ENCODE peak calls at places on chromosomes 5 and 9, in six cellular contexts. One of them, this sample, is unnamed.
A peak's percentile ranks its signal among the peaks of the same experiment; 100 is the strongest.

GRCh38 chr5:157864067-157864466 is 5.1 kb upstream of the CLINT1 start:
- DNase-seq in lung: no peak
- DNase-seq in ACHN: no peak
- DNase-seq in EH: no peak
- DNase-seq in small intestine: no peak
- DNase-seq in fibroblast of lung: no peak
- DNase-seq in this sample: no peak

GRCh38 chr9:72592501-72593403 is 71.3 kb downstream of the TMC1 start:
- DNase-seq in ACHN: peak; percentile 49
- DNase-seq in lung: no peak
- DNase-seq in small intestine: peak; percentile 69
- DNase-seq in fibroblast of lung: peak; percentile 49
- DNase-seq in EH: peak; percentile 73
- DNase-seq in this sample: peak; percentile 59

GRCh38 chr5:38540348-38540747 is 16.1 kb downstream of the LIFR start:
- DNase-seq in fibroblast of lung: no peak
- DNase-seq in EH: no peak
- DNase-seq in ACHN: no peak
- DNase-seq in lung: peak; percentile 50
- DNase-seq in small intestine: no peak
- DNase-seq in this sample: no peak

GRCh38 chr5:128081111-128081865 is 2.3 kb upstream of the SLC12A2 start:
- DNase-seq in small intestine: peak; percentile 32
- DNase-seq in EH: peak; percentile 25
- DNase-seq in ACHN: peak; percentile 34
- DNase-seq in lung: no peak
- DNase-seq in fibroblast of lung: peak; percentile 12
- DNase-seq in this sample: peak; percentile 28

GRCh38 chr5:122429545-122430327 is 117.7 kb downstream of the SNCAIP start:
- DNase-seq in ACHN: no peak
- DNase-seq in EH: no peak
- DNase-seq in small intestine: no peak
- DNase-seq in fibroblast of lung: no peak
- DNase-seq in lung: no peak
- DNase-seq in this sample: no peak

GRCh38 chr9:99192786-99193465 is 28.8 kb downstream of the ALG2 start:
- DNase-seq in small intestine: no peak
- DNase-seq in EH: peak; percentile 17
- DNase-seq in lung: no peak
- DNase-seq in ACHN: peak; percentile 12
- DNase-seq in fibroblast of lung: peak; percentile 7
- DNase-seq in this sample: peak; percentile 44

GRCh38 chr5:167634432-167634831 is 657.0 kb upstream of the WWC1 start:
- DNase-seq in EH: peak; percentile 88
- DNase-seq in ACHN: no peak
- DNase-seq in lung: no peak
- DNase-seq in small intestine: no peak
- DNase-seq in fibroblast of lung: peak; percentile 92
- DNase-seq in this sample: peak; percentile 42

GRCh38 chr9:129174724-129175514 is 3.1 kb downstream of the IER5L start:
- DNase-seq in ACHN: peak; percentile 81
- DNase-seq in EH: peak; percentile 95
- DNase-seq in lung: peak; percentile 81
- DNase-seq in fibroblast of lung: peak; percentile 94
- DNase-seq in small intestine: peak; percentile 50
- DNase-seq in this sample: peak; percentile 89

GRCh38 chr9:89413963-89414638 is 83.8 kb downstream of the SEMA4D start:
- DNase-seq in small intestine: no peak
- DNase-seq in ACHN: no peak
- DNase-seq in lung: no peak
- DNase-seq in fibroblast of lung: no peak
- DNase-seq in EH: no peak
- DNase-seq in this sample: no peak

GRCh38 chr5:10892135-10892910 is 131.3 kb upstream of the DAP start:
- DNase-seq in EH: peak; percentile 71
- DNase-seq in small intestine: no peak
- DNase-seq in lung: no peak
- DNase-seq in fibroblast of lung: peak; percentile 45
- DNase-seq in ACHN: no peak
- DNase-seq in this sample: peak; percentile 72

GRCh38 chr9:14812806-14813205 is 90.3 kb upstream of the CER1 start:
- DNase-seq in ACHN: no peak
- DNase-seq in small intestine: no peak
- DNase-seq in lung: no peak
- DNase-seq in EH: peak; percentile 6
- DNase-seq in fibroblast of lung: peak; percentile 10
- DNase-seq in this sample: no peak

GRCh38 chr5:76818844-76819831 is at the start of gene F2RL1:
- DNase-seq in small intestine: peak; percentile 96
- DNase-seq in ACHN: peak; percentile 87
- DNase-seq in lung: peak; percentile 82
- DNase-seq in fibroblast of lung: peak; percentile 88
- DNase-seq in EH: peak; percentile 63
- DNase-seq in this sample: peak; percentile 76

GRCh38 chr9:19429590-19429989 is 20.8 kb downstream of the ACER2 start:
- DNase-seq in lung: no peak
- DNase-seq in small intestine: no peak
- DNase-seq in ACHN: peak; percentile 34
- DNase-seq in fibroblast of lung: peak; percentile 14
- DNase-seq in EH: peak; percentile 42
- DNase-seq in this sample: peak; percentile 34

GRCh38 chr5:30808996-30809395 is 384.5 kb upstream of the CDH6 start:
- DNase-seq in EH: no peak
- DNase-seq in small intestine: no peak
- DNase-seq in ACHN: peak; percentile 3
- DNase-seq in lung: no peak
- DNase-seq in fibroblast of lung: peak; percentile 26
- DNase-seq in this sample: no peak

GRCh38 chr5:151870820-151871219 is 53.8 kb downstream of the GLRA1 start:
- DNase-seq in small intestine: no peak
- DNase-seq in EH: peak; percentile 84
- DNase-seq in ACHN: peak; percentile 88
- DNase-seq in lung: no peak
- DNase-seq in fibroblast of lung: peak; percentile 74
- DNase-seq in this sample: peak; percentile 67

GRCh38 chr5:142960309-142960696 is 190.1 kb downstream of the ARHGAP26 start:
- DNase-seq in small intestine: no peak
- DNase-seq in lung: no peak
- DNase-seq in EH: peak; percentile 92
- DNase-seq in fibroblast of lung: peak; percentile 86
- DNase-seq in ACHN: peak; percentile 55
- DNase-seq in this sample: peak; percentile 58

GRCh38 chr9:115063058-115063850 is 54.7 kb downstream of the TNC start:
- DNase-seq in EH: peak; percentile 84
- DNase-seq in fibroblast of lung: peak; percentile 73
- DNase-seq in lung: no peak
- DNase-seq in ACHN: no peak
- DNase-seq in small intestine: no peak
- DNase-seq in this sample: peak; percentile 73

GRCh38 chr5:175895701-175896102 is 24.3 kb downstream of the CPLX2 start:
- DNase-seq in ACHN: no peak
- DNase-seq in fibroblast of lung: no peak
- DNase-seq in lung: no peak
- DNase-seq in small intestine: peak; percentile 3
- DNase-seq in EH: no peak
- DNase-seq in this sample: no peak

GRCh38 chr5:139273322-139273571 is 20.3 kb upstream of the MATR3 start:
- DNase-seq in ACHN: peak; percentile 41
- DNase-seq in small intestine: no peak
- DNase-seq in EH: no peak
- DNase-seq in lung: no peak
- DNase-seq in fibroblast of lung: no peak
- DNase-seq in this sample: no peak

This sample was measured in AG20443.